ENCODE peak calls at places on chromosomes 6 and 20, in four cellular contexts. S, M, W and B are unnamed samples.

GRCh38 chr6:21653902-21654301 is 60.4 kb downstream of the SOX4 start:
- DNase-seq in S (no peak), M (no peak), W (no peak), B (no peak)

GRCh38 chr6:155387551-155387950 is 68.1 kb downstream of the NOX3 start:
- DNase-seq in S (no peak), M (no peak), W (no peak), B (no peak)

GRCh38 chr6:168514216-168514615 is 73.2 kb downstream of the SMOC2 start:
- DNase-seq in S (no peak), M (no peak), W (no peak), B (no peak)

GRCh38 chr20:56400001-56400640 is 7.7 kb downstream of the CSTF1 start:
- DNase-seq in S (peak), M (peak), W (peak), B (peak)

GRCh38 chr20:57772349-57772964 is 62.6 kb upstream of the PMEPA1 start:
- DNase-seq in S (no peak), M (peak), W (no peak), B (peak)

GRCh38 chr6:100565439-100566104 is 100.9 kb upstream of the SIM1 start:
- DNase-seq in S (no peak), M (no peak), W (no peak), B (no peak)

GRCh38 chr20:1918766-1919165 is 23.6 kb downstream of the SIRPA start:
- DNase-seq in S (no peak), M (no peak), W (no peak), B (no peak)

GRCh38 chr6:111874030-111874425 is 776 bp upstream of the FYN start:
- DNase-seq in S (no peak), M (no peak), W (no peak), B (no peak)

GRCh38 chr6:104597541-104598050 is 262.1 kb downstream of the HACE1 start:
- DNase-seq in S (no peak), M (no peak), W (no peak), B (no peak)

GRCh38 chr20:17969884-17970409 is 1.1 kb downstream of the MGME1 start:
- DNase-seq in S (peak), M (no peak), W (no peak), B (peak)

GRCh38 chr20:36792422-36792821 is 18.9 kb upstream of the DSN1 start:
- DNase-seq in S (peak), M (peak), W (no peak), B (peak)

GRCh38 chr20:44646023-44646640 is 5.4 kb downstream of the ADA start:
- DNase-seq in S (no peak), M (no peak), W (peak), B (no peak)

GRCh38 chr6:26202811-26203583 is 115.8 kb downstream of the HFE start:
- DNase-seq in S (no peak), M (no peak), W (no peak), B (no peak)

GRCh38 chr20:59007758-59008511 is 881 bp upstream of the CTSZ start:
- DNase-seq in S (no peak), M (no peak), W (peak), B (no peak)

GRCh38 chr6:41785689-41786450 is 1.6 kb upstream of the TOMM6 start:
- DNase-seq in S (no peak), M (no peak), W (no peak), B (no peak)

GRCh38 chr20:8633366-8633765 is 435.5 kb upstream of the PLCB4 start:
- DNase-seq in S (no peak), M (no peak), W (no peak), B (no peak)

GRCh38 chr6:157464653-157465535 is 83.9 kb downstream of the ZDHHC14 start:
- DNase-seq in S (no peak), M (peak), W (peak), B (no peak)

GRCh38 chr6:22042713-22043112 is 254.1 kb downstream of the PRL start:
- DNase-seq in S (no peak), M (no peak), W (no peak), B (no peak)

GRCh38 chr6:157791461-157791860 is 31.6 kb upstream of the SNX9 start:
- DNase-seq in S (no peak), M (no peak), W (no peak), B (no peak)

GRCh38 chr20:35490736-35491181 is 35.4 kb downstream of the CEP250 start:
- DNase-seq in S (no peak), M (no peak), W (peak), B (no peak)
- TF ChIP-seq RAD21 in S (no peak), M (no peak), W (no peak), B (no peak)

GRCh38 chr6:109766167-109766566 is 75.1 kb downstream of the FIG4 start:
- DNase-seq in S (no peak), M (no peak), W (no peak), B (no peak)
- TF ChIP-seq CHD4 in S (no peak), M (no peak), W (no peak), B (no peak)

DNA sequence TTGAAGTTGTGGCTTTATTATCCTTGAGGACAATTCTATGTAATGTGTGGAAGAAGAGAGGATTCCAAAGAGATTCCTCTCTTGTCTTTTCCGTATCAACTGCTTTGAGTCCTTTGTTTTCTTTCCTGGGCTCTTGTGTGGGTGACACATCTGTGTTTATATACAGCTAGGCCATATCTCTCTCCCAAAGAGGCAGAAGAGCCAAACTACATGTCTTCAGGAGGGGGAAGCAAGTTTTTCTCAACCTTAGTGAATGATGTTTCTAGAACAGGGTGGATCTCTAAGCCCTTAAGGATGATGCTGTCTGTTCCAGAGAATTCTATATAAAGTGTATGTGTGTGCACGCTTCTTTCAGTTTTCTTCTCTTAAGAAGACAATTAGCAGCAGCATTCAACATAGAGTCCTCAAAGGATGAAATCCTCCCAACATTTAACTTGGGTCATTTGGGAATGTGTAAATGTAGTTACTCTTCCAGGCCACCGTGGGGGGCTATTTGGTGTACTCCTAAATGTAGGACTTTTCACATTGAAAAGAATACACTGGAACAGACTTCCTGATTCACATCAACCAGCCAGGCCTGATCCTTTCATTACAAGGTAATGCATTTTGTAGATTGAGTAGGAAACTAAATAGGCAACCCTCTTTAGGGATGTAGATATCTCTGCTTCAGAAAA is 92.8 kb upstream of the EEF1E1 start:
- DNase-seq in S (peak), M (no peak), W (no peak), B (peak)
- TF ChIP-seq RAD21 in S (no peak), M (no peak), W (no peak), B (no peak)

DNA sequence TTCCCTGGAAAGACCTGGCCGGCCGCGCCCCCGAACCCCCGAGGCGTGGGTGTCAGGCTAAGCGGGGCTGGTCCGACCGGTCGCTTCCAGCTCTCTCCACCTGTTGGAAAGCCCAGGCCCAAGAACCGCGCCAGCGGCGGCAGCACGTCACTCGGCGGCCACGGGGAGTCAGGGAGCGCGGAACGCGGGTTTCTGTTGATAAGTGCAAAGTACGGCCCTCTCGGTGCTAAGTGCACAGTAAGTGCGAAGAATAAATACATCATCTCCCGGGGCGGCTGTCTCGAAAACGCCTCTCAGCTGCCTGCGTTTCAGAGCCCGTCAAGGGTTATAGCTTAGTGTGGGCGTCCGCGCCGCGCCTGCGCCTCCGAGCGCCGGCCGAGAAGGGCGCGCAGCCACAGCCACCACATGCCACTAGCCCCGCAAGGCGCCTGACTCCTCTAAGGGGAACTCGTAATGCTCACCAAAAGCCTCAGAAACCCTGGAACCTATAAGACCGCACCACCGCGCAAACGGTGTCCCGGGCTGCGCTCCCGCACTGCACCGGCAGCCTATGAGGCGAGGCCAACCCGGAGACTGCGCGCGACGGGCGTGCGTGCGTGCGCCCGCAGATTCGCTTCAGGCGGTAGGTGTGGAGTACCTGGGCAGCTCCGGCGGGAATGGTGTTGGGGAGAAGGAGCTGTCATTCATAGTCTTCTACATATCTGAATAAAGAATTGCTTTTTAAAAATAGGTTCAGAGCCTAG is 9.2 kb upstream of the TBX18 start:
- DNase-seq in S (no peak), M (no peak), W (no peak), B (peak)
- TF ChIP-seq CHD4 in S (no peak), M (no peak), W (no peak), B (no peak)

GRCh38 chr6:42960243-42961019 is at the start of gene GNMT:
- DNase-seq in S (peak), M (no peak), W (no peak), B (no peak)
- TF ChIP-seq RAD21 in S (no peak), M (no peak), W (no peak), B (no peak)

GRCh38 chr6:53645850-53646249 is 19.7 kb downstream of the KLHL31 start:
- DNase-seq in S (no peak), M (no peak), W (no peak), B (no peak)
- TF ChIP-seq CHD4 in S (no peak), M (no peak), W (no peak), B (no peak)

GRCh38 chr20:33679758-33680485 is 5.7 kb upstream of the NECAB3 start:
- DNase-seq in S (no peak), M (no peak), W (peak), B (no peak)
- TF ChIP-seq RAD21 in S (no peak), M (no peak), W (no peak), B (no peak)